ENCODE peak calls at places on chromosomes 3 and 15, in six cellular contexts. One of them, this sample, is unnamed.

GRCh38 chr3:14248849-14249523 is 70.4 kb downstream of the LSM3 start:
- DNase-seq in cardiac muscle cell: no peak
- DNase-seq in glutamatergic neuron: no peak
- DNase-seq in psoas muscle: no peak
- DNase-seq in choroid plexus epithelial cell: no peak
- DNase-seq in A549: no peak
- DNase-seq in this sample: no peak

GRCh38 chr3:178676077-178676476 is 139.8 kb downstream of the KCNMB2 start:
- DNase-seq in cardiac muscle cell: no peak
- DNase-seq in glutamatergic neuron: no peak
- DNase-seq in psoas muscle: no peak
- DNase-seq in choroid plexus epithelial cell: no peak
- DNase-seq in A549: no peak
- DNase-seq in this sample: no peak

GRCh38 chr15:91879148-91879547 is 25.6 kb downstream of the SLCO3A1 start:
- DNase-seq in cardiac muscle cell: no peak
- DNase-seq in glutamatergic neuron: no peak
- DNase-seq in psoas muscle: no peak
- DNase-seq in choroid plexus epithelial cell: no peak
- DNase-seq in A549: no peak
- DNase-seq in this sample: no peak

GRCh38 chr3:34859741-34860140 is 779.6 kb upstream of the ARPP21 start:
- DNase-seq in cardiac muscle cell: no peak
- DNase-seq in glutamatergic neuron: no peak
- DNase-seq in psoas muscle: no peak
- DNase-seq in choroid plexus epithelial cell: peak; percentile 48
- DNase-seq in A549: no peak
- DNase-seq in this sample: no peak

GRCh38 chr15:26020871-26021270 is 157.7 kb upstream of the ATP10A start:
- DNase-seq in cardiac muscle cell: no peak
- DNase-seq in glutamatergic neuron: no peak
- DNase-seq in psoas muscle: no peak
- DNase-seq in choroid plexus epithelial cell: no peak
- DNase-seq in A549: no peak
- DNase-seq in this sample: no peak

GRCh38 chr15:66078196-66078928 is 175.2 kb downstream of the MEGF11 start:
- DNase-seq in cardiac muscle cell: peak; percentile 27
- DNase-seq in glutamatergic neuron: no peak
- DNase-seq in psoas muscle: no peak
- DNase-seq in choroid plexus epithelial cell: no peak
- DNase-seq in A549: no peak
- DNase-seq in this sample: no peak

GRCh38 chr3:13496879-13497278 is 16.8 kb downstream of the HDAC11 start:
- DNase-seq in cardiac muscle cell: no peak
- DNase-seq in glutamatergic neuron: no peak
- DNase-seq in psoas muscle: no peak
- DNase-seq in choroid plexus epithelial cell: no peak
- DNase-seq in A549: no peak
- DNase-seq in this sample: no peak

GRCh38 chr15:76286231-76286879 is 24.9 kb downstream of the ETFA start:
- DNase-seq in cardiac muscle cell: no peak
- DNase-seq in glutamatergic neuron: no peak
- DNase-seq in psoas muscle: no peak
- DNase-seq in choroid plexus epithelial cell: peak; percentile 43
- DNase-seq in A549: no peak
- DNase-seq in this sample: no peak

GRCh38 chr3:159082514-159082913 is 280.7 kb downstream of the MFSD1 start:
- DNase-seq in cardiac muscle cell: no peak
- DNase-seq in glutamatergic neuron: no peak
- DNase-seq in psoas muscle: no peak
- DNase-seq in choroid plexus epithelial cell: peak; percentile 13
- DNase-seq in A549: no peak
- DNase-seq in this sample: no peak

GRCh38 chr15:76939715-76940114 is 8.2 kb downstream of the RCN2 start:
- DNase-seq in cardiac muscle cell: no peak
- DNase-seq in glutamatergic neuron: no peak
- DNase-seq in psoas muscle: no peak
- DNase-seq in choroid plexus epithelial cell: peak; percentile 48
- DNase-seq in A549: no peak
- DNase-seq in this sample: no peak

GRCh38 chr3:129422897-129423296 is 5.5 kb downstream of the EFCAB12 start:
- DNase-seq in cardiac muscle cell: no peak
- DNase-seq in glutamatergic neuron: no peak
- DNase-seq in psoas muscle: no peak
- DNase-seq in choroid plexus epithelial cell: no peak
- DNase-seq in A549: no peak
- DNase-seq in this sample: no peak

GRCh38 chr15:83813697-83814096 is 159.8 kb downstream of the ADAMTSL3 start:
- DNase-seq in cardiac muscle cell: no peak
- DNase-seq in glutamatergic neuron: no peak
- DNase-seq in psoas muscle: no peak
- DNase-seq in choroid plexus epithelial cell: no peak
- DNase-seq in A549: no peak
- DNase-seq in this sample: no peak

GRCh38 chr3:46931631-46932441 is 44.7 kb downstream of the CCDC12 start:
- DNase-seq in cardiac muscle cell: no peak
- DNase-seq in glutamatergic neuron: no peak
- DNase-seq in psoas muscle: peak; percentile 54
- DNase-seq in choroid plexus epithelial cell: peak; percentile 47
- DNase-seq in A549: peak; percentile 35
- DNase-seq in this sample: no peak

GRCh38 chr3:194671511-194671899 is 486 bp downstream of the LSG1 start:
- DNase-seq in cardiac muscle cell: peak; percentile 41
- DNase-seq in glutamatergic neuron: no peak
- DNase-seq in psoas muscle: no peak
- DNase-seq in choroid plexus epithelial cell: peak; percentile 73
- DNase-seq in A549: peak; percentile 42
- DNase-seq in this sample: no peak

GRCh38 chr3:55203006-55203405 is 275.1 kb upstream of the LRTM1 start:
- DNase-seq in cardiac muscle cell: no peak
- DNase-seq in glutamatergic neuron: no peak
- DNase-seq in psoas muscle: no peak
- DNase-seq in choroid plexus epithelial cell: peak; percentile 46
- DNase-seq in A549: no peak
- DNase-seq in this sample: no peak

GRCh38 chr3:154701055-154701454 is 271.1 kb upstream of the GPR149 start:
- DNase-seq in cardiac muscle cell: no peak
- DNase-seq in glutamatergic neuron: no peak
- DNase-seq in psoas muscle: no peak
- DNase-seq in choroid plexus epithelial cell: peak; percentile 1
- DNase-seq in A549: no peak
- DNase-seq in this sample: no peak

GRCh38 chr3:74122281-74122680 is 492.2 kb downstream of the CNTN3 start:
- DNase-seq in cardiac muscle cell: no peak
- DNase-seq in glutamatergic neuron: no peak
- DNase-seq in psoas muscle: no peak
- DNase-seq in choroid plexus epithelial cell: peak; percentile 70
- DNase-seq in A549: no peak
- DNase-seq in this sample: no peak

GRCh38 chr3:81302045-81302444 is 459.4 kb downstream of the GBE1 start:
- DNase-seq in cardiac muscle cell: peak; percentile 54
- DNase-seq in glutamatergic neuron: peak; percentile 34
- DNase-seq in psoas muscle: no peak
- DNase-seq in choroid plexus epithelial cell: peak; percentile 80
- DNase-seq in A549: peak; percentile 58
- DNase-seq in this sample: peak; percentile 46

GRCh38 chr3:188046561-188047213 is 107.3 kb upstream of the LPP start:
- DNase-seq in cardiac muscle cell: no peak
- DNase-seq in glutamatergic neuron: no peak
- DNase-seq in psoas muscle: no peak
- DNase-seq in choroid plexus epithelial cell: peak; percentile 54
- DNase-seq in A549: no peak
- DNase-seq in this sample: no peak

GRCh38 chr3:10370429-10370828 is 49.5 kb upstream of the SEC13 start:
- DNase-seq in cardiac muscle cell: no peak
- DNase-seq in glutamatergic neuron: no peak
- DNase-seq in psoas muscle: no peak
- DNase-seq in choroid plexus epithelial cell: peak; percentile 60
- DNase-seq in A549: no peak
- DNase-seq in this sample: no peak

GRCh38 chr3:49469037-49469875 is 811 bp upstream of the DAG1 start:
- DNase-seq in cardiac muscle cell: peak; percentile 96
- DNase-seq in glutamatergic neuron: peak; percentile 73
- DNase-seq in psoas muscle: peak; percentile 81
- DNase-seq in choroid plexus epithelial cell: peak; percentile 72
- DNase-seq in A549: peak; percentile 68
- DNase-seq in this sample: peak; percentile 54

GRCh38 chr3:57006949-57007419 is 53.5 kb upstream of the SPATA12 start:
- DNase-seq in cardiac muscle cell: peak; percentile 31
- DNase-seq in glutamatergic neuron: no peak
- DNase-seq in psoas muscle: no peak
- DNase-seq in choroid plexus epithelial cell: peak; percentile 47
- DNase-seq in A549: no peak
- DNase-seq in this sample: peak; percentile 30
- TF ChIP-seq CTCF in cardiac muscle cell: peak; percentile 44
- TF ChIP-seq CTCF in glutamatergic neuron: no peak
- TF ChIP-seq CTCF in psoas muscle: peak; percentile 17
- TF ChIP-seq CTCF in choroid plexus epithelial cell: peak; percentile 47
- TF ChIP-seq CTCF in A549: no peak
- TF ChIP-seq CTCF in this sample: peak; percentile 12

GRCh38 chr15:23628612-23629233 is 18.9 kb downstream of the MAGEL2 start:
- DNase-seq in cardiac muscle cell: no peak
- DNase-seq in glutamatergic neuron: no peak
- DNase-seq in psoas muscle: no peak
- DNase-seq in choroid plexus epithelial cell: no peak
- DNase-seq in A549: no peak
- DNase-seq in this sample: no peak

GRCh38 chr15:23629234-23629805 is 18.3 kb downstream of the MAGEL2 start:
- DNase-seq in cardiac muscle cell: peak; percentile 21
- DNase-seq in glutamatergic neuron: no peak
- DNase-seq in psoas muscle: no peak
- DNase-seq in choroid plexus epithelial cell: peak; percentile 16
- DNase-seq in A549: no peak
- DNase-seq in this sample: no peak
- TF ChIP-seq CTCF in cardiac muscle cell: peak; percentile 29
- TF ChIP-seq CTCF in glutamatergic neuron: peak; percentile 79
- TF ChIP-seq CTCF in psoas muscle: peak; percentile 27
- TF ChIP-seq CTCF in choroid plexus epithelial cell: peak; percentile 48
- TF ChIP-seq CTCF in A549: peak; percentile 19
- TF ChIP-seq CTCF in this sample: peak; percentile 55

GRCh38 chr15:75033809-75034208 is 10.4 kb downstream of the PPCDC start:
- DNase-seq in cardiac muscle cell: no peak
- DNase-seq in glutamatergic neuron: no peak
- DNase-seq in psoas muscle: no peak
- DNase-seq in choroid plexus epithelial cell: no peak
- DNase-seq in A549: no peak
- DNase-seq in this sample: no peak
- TF ChIP-seq CTCF in cardiac muscle cell: no peak
- TF ChIP-seq CTCF in glutamatergic neuron: no peak
- TF ChIP-seq CTCF in psoas muscle: no peak
- TF ChIP-seq CTCF in choroid plexus epithelial cell: no peak
- TF ChIP-seq CTCF in A549: no peak
- TF ChIP-seq CTCF in this sample: no peak

GRCh38 chr15:59105839-59106238 is 893 bp downstream of the CCNB2 start:
- DNase-seq in cardiac muscle cell: no peak
- DNase-seq in glutamatergic neuron: no peak
- DNase-seq in psoas muscle: no peak
- DNase-seq in choroid plexus epithelial cell: no peak
- DNase-seq in A549: peak; percentile 20
- DNase-seq in this sample: no peak
- TF ChIP-seq CTCF in cardiac muscle cell: no peak
- TF ChIP-seq CTCF in glutamatergic neuron: no peak
- TF ChIP-seq CTCF in psoas muscle: no peak
- TF ChIP-seq CTCF in choroid plexus epithelial cell: peak; percentile 38
- TF ChIP-seq CTCF in A549: peak; percentile 55
- TF ChIP-seq CTCF in this sample: no peak

GRCh38 chr3:4656059-4656458 is 162.9 kb downstream of the ITPR1 start:
- DNase-seq in cardiac muscle cell: peak; percentile 79
- DNase-seq in glutamatergic neuron: peak; percentile 79
- DNase-seq in psoas muscle: peak; percentile 43
- DNase-seq in choroid plexus epithelial cell: peak; percentile 91
- DNase-seq in A549: peak; percentile 77
- DNase-seq in this sample: peak; percentile 72
- TF ChIP-seq CTCF in cardiac muscle cell: peak; percentile 94
- TF ChIP-seq CTCF in glutamatergic neuron: peak; percentile 87
- TF ChIP-seq CTCF in psoas muscle: peak; percentile 79
- TF ChIP-seq CTCF in choroid plexus epithelial cell: peak; percentile 98
- TF ChIP-seq CTCF in A549: peak; percentile 93
- TF ChIP-seq CTCF in this sample: peak; percentile 71

GRCh38 chr3:100400782-100401673 is at the start of the genes LNP1 and TOMM70:
- DNase-seq in cardiac muscle cell: peak; percentile 98
- DNase-seq in glutamatergic neuron: peak; percentile 96
- DNase-seq in psoas muscle: peak; percentile 98
- DNase-seq in choroid plexus epithelial cell: peak; percentile 97
- DNase-seq in A549: peak; percentile 97
- DNase-seq in this sample: peak; percentile 89
- TF ChIP-seq CTCF in cardiac muscle cell: no peak
- TF ChIP-seq CTCF in glutamatergic neuron: no peak
- TF ChIP-seq CTCF in psoas muscle: no peak
- TF ChIP-seq CTCF in choroid plexus epithelial cell: no peak
- TF ChIP-seq CTCF in A549: no peak
- TF ChIP-seq CTCF in this sample: no peak

GRCh38 chr3:181698263-181698944 is 13.3 kb upstream of the SOX2 start:
- DNase-seq in cardiac muscle cell: no peak
- DNase-seq in glutamatergic neuron: no peak
- DNase-seq in psoas muscle: no peak
- DNase-seq in choroid plexus epithelial cell: no peak
- DNase-seq in A549: no peak
- DNase-seq in this sample: no peak

GRCh38 chr3:181699171-181699903 is 12.4 kb upstream of the SOX2 start:
- DNase-seq in cardiac muscle cell: no peak
- DNase-seq in glutamatergic neuron: no peak
- DNase-seq in psoas muscle: no peak
- DNase-seq in choroid plexus epithelial cell: no peak
- DNase-seq in A549: no peak
- DNase-seq in this sample: no peak

GRCh38 chr3:181703701-181704420 is 7.9 kb upstream of the SOX2 start:
- DNase-seq in cardiac muscle cell: no peak
- DNase-seq in glutamatergic neuron: no peak
- DNase-seq in psoas muscle: no peak
- DNase-seq in choroid plexus epithelial cell: no peak
- DNase-seq in A549: no peak
- DNase-seq in this sample: no peak

GRCh38 chr3:181696641-181697230 is 15.0 kb upstream of the SOX2 start:
- DNase-seq in cardiac muscle cell: no peak
- DNase-seq in glutamatergic neuron: no peak
- DNase-seq in psoas muscle: no peak
- DNase-seq in choroid plexus epithelial cell: no peak
- DNase-seq in A549: no peak
- DNase-seq in this sample: no peak

GRCh38 chr3:181700168-181701087 is 11.3 kb upstream of the SOX2 start:
- DNase-seq in cardiac muscle cell: peak; percentile 88
- DNase-seq in glutamatergic neuron: peak; percentile 79
- DNase-seq in psoas muscle: peak; percentile 44
- DNase-seq in choroid plexus epithelial cell: peak; percentile 77
- DNase-seq in A549: peak; percentile 69
- DNase-seq in this sample: peak; percentile 81
- TF ChIP-seq CTCF in cardiac muscle cell: peak; percentile 88
- TF ChIP-seq CTCF in glutamatergic neuron: peak; percentile 94
- TF ChIP-seq CTCF in psoas muscle: peak; percentile 87
- TF ChIP-seq CTCF in choroid plexus epithelial cell: peak; percentile 87
- TF ChIP-seq CTCF in A549: peak; percentile 74
- TF ChIP-seq CTCF in this sample: peak; percentile 90

GRCh38 chr3:908839-909238 is 184.0 kb upstream of the CNTN6 start:
- DNase-seq in cardiac muscle cell: peak; percentile 23
- DNase-seq in glutamatergic neuron: peak; percentile 32
- DNase-seq in psoas muscle: no peak
- DNase-seq in choroid plexus epithelial cell: peak; percentile 19
- DNase-seq in A549: no peak
- DNase-seq in this sample: no peak
- TF ChIP-seq CTCF in cardiac muscle cell: no peak
- TF ChIP-seq CTCF in glutamatergic neuron: peak; percentile 27
- TF ChIP-seq CTCF in psoas muscle: no peak
- TF ChIP-seq CTCF in choroid plexus epithelial cell: peak; percentile 53
- TF ChIP-seq CTCF in A549: no peak
- TF ChIP-seq CTCF in this sample: no peak

GRCh38 chr3:36871379-36872126 is 73.3 kb downstream of the TRANK1 start:
- DNase-seq in cardiac muscle cell: no peak
- DNase-seq in glutamatergic neuron: no peak
- DNase-seq in psoas muscle: no peak
- DNase-seq in choroid plexus epithelial cell: no peak
- DNase-seq in A549: no peak
- DNase-seq in this sample: no peak
- TF ChIP-seq CTCF in cardiac muscle cell: no peak
- TF ChIP-seq CTCF in glutamatergic neuron: no peak
- TF ChIP-seq CTCF in psoas muscle: no peak
- TF ChIP-seq CTCF in choroid plexus epithelial cell: no peak
- TF ChIP-seq CTCF in A549: no peak
- TF ChIP-seq CTCF in this sample: no peak

This sample was measured in endothelial cell.